ENCODE peak calls at places on chromosomes 12 and 14, in four cellular contexts. I is HepG2, L is HCT116, Y is K562. E is an unnamed sample.

GRCh38 chr14:58864751-58865519 is 227.2 kb downstream of the DACT1 start:
- ATAC-seq in I (no peak), L (no peak), Y (no peak), E (no peak)

GRCh38 chr14:89641495-89642162 is 224.6 kb upstream of the FOXN3 start:
- ATAC-seq in I (peak; percentile 96), L (no peak), Y (no peak), E (no peak)

GRCh38 chr14:57485635-57486034 is 8.0 kb downstream of the CCDC198 start:
- ATAC-seq in I (no peak), L (no peak), Y (no peak), E (no peak)

GRCh38 chr14:33611405-33612183 is 339.3 kb downstream of the EGLN3 start:
- ATAC-seq in I (peak; percentile 55), L (no peak), Y (no peak), E (no peak)

GRCh38 chr14:91349481-91350074 is 68.0 kb downstream of the CCDC88C start:
- ATAC-seq in I (no peak), L (no peak), Y (no peak), E (no peak)

GRCh38 chr14:96662116-96662901 is 134.9 kb upstream of the VRK1 start:
- ATAC-seq in I (peak; percentile 43), L (no peak), Y (no peak), E (peak; percentile 31)

GRCh38 chr12:120139958-120140357 is 23.4 kb upstream of the RAB35 start:
- ATAC-seq in I (no peak), L (no peak), Y (no peak), E (no peak)

GRCh38 chr14:57865450-57866198 is at the start of gene SLC35F4:
- ATAC-seq in I (no peak), L (no peak), Y (peak; percentile 47), E (peak; percentile 39)

GRCh38 chr14:39873793-39874192 is 441.6 kb upstream of the FBXO33 start:
- ATAC-seq in I (no peak), L (no peak), Y (no peak), E (no peak)

GRCh38 chr12:54579258-54579657 is 9.2 kb downstream of the PPP1R1A start:
- ATAC-seq in I (no peak), L (peak; percentile 25), Y (peak; percentile 23), E (peak; percentile 13)

GRCh38 chr12:49643961-49644619 is 20.7 kb downstream of the PRPF40B start:
- ATAC-seq in I (no peak), L (peak; percentile 19), Y (peak; percentile 15), E (peak; percentile 25)

GRCh38 chr12:101628669-101629068 is 33.9 kb downstream of the MYBPC1 start:
- ATAC-seq in I (no peak), L (no peak), Y (no peak), E (no peak)

GRCh38 chr14:67881225-67881624 is 61.6 kb downstream of the RAD51B start:
- ATAC-seq in I (no peak), L (no peak), Y (no peak), E (no peak)

GRCh38 chr12:57216931-57217871 is 607 bp downstream of the NXPH4 start:
- ATAC-seq in I (no peak), L (peak; percentile 18), Y (no peak), E (no peak)

DNA sequence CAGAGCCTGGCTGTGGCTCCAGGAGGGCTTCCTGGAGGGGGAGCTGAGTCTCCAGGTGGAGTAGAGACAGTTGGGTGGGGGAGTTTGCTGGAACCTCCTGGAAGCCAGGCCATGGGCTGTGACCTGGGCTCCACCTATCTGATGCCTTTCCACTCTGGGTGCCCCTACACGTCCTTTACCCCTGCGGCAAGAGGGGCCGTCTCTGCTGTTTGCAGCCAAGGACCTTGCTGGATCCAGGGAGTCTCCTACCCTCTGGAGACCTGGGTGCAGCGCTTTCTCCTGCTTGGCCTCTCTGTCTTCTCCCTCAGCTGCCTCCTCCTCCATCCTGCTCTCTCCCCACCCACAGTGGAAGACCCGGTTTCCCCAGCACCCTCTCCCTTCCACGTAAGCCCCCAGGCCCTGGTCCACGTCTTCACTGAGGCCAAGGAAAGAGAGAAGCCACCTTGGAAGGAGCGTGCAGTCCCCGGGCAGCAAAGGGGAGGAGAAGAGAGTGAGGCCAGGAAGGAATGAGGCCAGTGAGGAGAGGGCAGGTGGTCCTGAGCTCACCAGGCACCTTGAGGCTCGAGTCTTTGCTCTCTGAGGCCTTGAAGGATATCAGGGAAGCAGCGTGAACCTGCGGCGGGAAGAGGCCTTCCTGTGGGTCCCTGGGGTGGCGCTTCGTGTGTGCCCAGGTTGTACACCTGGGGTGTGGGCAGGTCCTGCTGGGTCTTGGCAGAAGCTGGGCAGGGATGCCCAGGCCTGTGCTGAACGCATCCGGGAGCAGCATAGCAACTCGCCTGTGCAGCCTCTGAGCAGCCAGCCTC is 294.3 kb upstream of the RTL1 start:
- ATAC-seq in I (no peak), L (no peak), Y (no peak), E (no peak)
- TF ChIP-seq POLR2AphosphoS5 in I (no peak), L (no peak), Y (no peak), E (no peak)

GRCh38 chr12:111442301-111443045 is 36.8 kb downstream of the SH2B3 start:
- ATAC-seq in I (no peak), L (peak; percentile 7), Y (no peak), E (no peak)
- TF ChIP-seq POLR2AphosphoS5 in I (no peak), L (no peak), Y (no peak), E (no peak)

GRCh38 chr12:110547090-110547489 is 36.0 kb downstream of the PPTC7 start:
- ATAC-seq in I (no peak), L (no peak), Y (no peak), E (no peak)

GRCh38 chr12:110546339-110546738 is 36.8 kb downstream of the PPTC7 start:
- ATAC-seq in I (no peak), L (no peak), Y (no peak), E (peak; percentile 44)

GRCh38 chr12:110549716-110550115 is 33.4 kb downstream of the PPTC7 start:
- ATAC-seq in I (no peak), L (no peak), Y (no peak), E (no peak)

GRCh38 chr12:110550981-110551380 is 32.1 kb downstream of the PPTC7 start:
- ATAC-seq in I (no peak), L (no peak), Y (no peak), E (no peak)

DNA sequence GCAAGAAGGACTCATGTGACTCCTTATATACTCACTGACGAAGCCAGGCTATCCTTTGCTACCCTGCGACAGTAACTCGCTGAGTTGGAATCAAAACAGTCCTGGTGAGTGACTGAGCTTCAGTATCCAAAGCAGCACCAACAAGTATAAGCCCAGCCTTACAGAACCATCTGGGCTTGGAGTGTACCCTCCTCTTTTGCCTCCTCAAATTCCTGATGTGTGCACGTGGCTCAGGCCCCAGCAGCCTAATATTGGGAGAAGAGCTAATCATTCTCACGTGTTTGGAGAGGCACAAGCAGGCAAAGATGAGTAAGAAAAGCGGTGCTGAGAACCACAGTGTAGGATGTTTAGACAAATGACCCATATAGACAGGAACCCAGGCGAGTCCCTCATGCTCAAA is 34.4 kb downstream of the PPTC7 start:
- ATAC-seq in I (no peak), L (no peak), Y (no peak), E (no peak)
- TF ChIP-seq POLR2AphosphoS5 in I (no peak), L (no peak), Y (no peak), E (no peak)

DNA sequence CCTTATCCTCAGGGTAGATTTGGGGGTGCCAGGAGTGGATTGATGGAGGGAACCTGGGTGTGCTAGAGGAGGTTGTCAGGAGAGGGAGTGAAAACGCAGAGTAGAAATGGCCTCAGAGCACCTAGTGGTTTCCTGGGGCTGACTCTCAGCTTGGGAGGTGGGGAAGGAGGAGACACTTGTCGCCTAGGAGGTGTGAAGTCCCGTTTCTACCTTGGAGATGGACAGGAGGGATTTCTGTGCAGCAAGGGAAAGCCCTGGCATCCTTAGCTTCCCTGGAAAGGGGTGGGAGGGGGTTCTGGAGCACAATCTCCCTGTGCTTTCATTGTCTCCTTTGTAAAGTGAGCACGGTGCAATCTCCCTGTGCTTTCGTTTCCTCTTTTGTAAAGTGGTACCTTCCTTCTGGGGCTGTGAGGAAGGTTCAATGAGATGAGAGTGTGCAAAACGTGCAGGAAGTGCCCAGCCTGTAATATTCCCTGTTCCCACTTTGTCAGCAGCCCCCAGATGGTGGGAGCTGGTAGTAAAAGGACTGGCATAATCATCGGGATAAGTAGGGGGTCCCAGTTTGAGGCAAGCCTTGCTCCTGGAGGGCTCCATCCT is 1.6 kb downstream of the OAS3 start:
- ATAC-seq in I (no peak), L (no peak), Y (no peak), E (no peak)
- TF ChIP-seq POLR2AphosphoS5 in I (no peak), L (no peak), Y (no peak), E (no peak)

DNA sequence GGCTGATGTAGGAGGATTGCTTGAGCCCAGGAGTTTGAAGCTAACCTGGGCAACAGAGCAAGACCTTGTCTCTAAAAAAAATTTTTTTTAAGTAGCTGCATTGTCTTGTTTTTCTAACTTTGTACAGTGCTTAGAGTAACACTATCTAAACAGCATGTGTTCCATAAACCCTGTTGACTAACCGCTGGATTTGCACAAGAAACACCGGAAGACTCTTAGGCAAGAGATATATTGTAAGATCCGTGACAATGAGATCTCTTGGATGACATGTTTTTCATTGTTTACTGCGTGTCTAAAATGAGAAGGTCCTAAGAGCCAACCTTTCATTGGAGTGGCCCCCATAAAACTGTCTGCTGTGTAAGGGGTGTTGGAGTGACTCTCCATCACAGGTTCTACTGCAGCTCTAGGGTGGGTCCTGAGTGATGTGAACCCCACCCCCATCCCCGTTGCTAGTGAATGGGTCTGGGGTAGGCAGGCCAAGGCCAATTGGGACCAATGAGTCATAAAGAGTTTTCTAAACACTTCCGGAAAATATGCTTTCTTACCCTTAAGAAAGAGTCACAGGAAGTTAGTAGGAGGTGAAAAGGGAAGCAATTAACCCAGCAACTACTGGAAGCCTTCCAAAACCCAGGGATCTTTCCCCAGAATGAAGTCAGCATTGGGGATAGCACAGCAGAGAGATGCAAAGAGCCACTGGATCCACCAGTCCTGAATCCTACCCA is 24.3 kb upstream of the PCNX1 start:
- ATAC-seq in I (no peak), L (peak; percentile 9), Y (no peak), E (peak; percentile 39)
- TF ChIP-seq POLR2AphosphoS5 in I (no peak), L (no peak), Y (no peak), E (no peak)

E was measured in gastroesophageal sphincter.